ENCODE peak calls at places on chromosomes 1 and 21, in eight cellular contexts. G is substantia nigra; X is GM23248; D is GM03348; O is activated naive CD4-positive, alpha-beta T cell treated with anti-CD3 and anti-CD28 coated beads, Interleukin-2, amount 50 U/mL, for 72 hours; W is iris pigment epithelial cell; V is activated T-cell treated with anti-CD3 and anti-CD28 coated beads, Interleukin-2, amount 50 U/mL, for 4 hours; H is left ventricle myocardium inferior. M is an unnamed sample.

GRCh38 chr21:39666681-39667315 is 54.1 kb downstream of the B3GALT5 start:
- DNase-seq in G (no peak), X (no peak), D (no peak), O (no peak), W (no peak), V (no peak), H (no peak), M (no peak)

GRCh38 chr1:112079446-112079845 is 90.0 kb upstream of the KCND3 start:
- DNase-seq in G (no peak), X (no peak), D (no peak), O (no peak), W (no peak), V (no peak), H (no peak), M (no peak)

GRCh38 chr1:109989656-109990653 is 5.4 kb downstream of the AHCYL1 start:
- DNase-seq in G (no peak), X (no peak), D (no peak), O (no peak), W (no peak), V (no peak), H (no peak), M (no peak)

GRCh38 chr1:39230261-39231190 is 26.0 kb downstream of the MACF1 start:
- DNase-seq in G (no peak), X (peak), D (peak), O (no peak), W (peak), V (peak), H (no peak), M (peak)

GRCh38 chr21:34553199-34553952 is 41.4 kb upstream of the KCNE1 start:
- DNase-seq in G (no peak), X (peak), D (peak), O (no peak), W (peak), V (no peak), H (no peak), M (no peak)

GRCh38 chr1:29767088-29767685 is 530.9 kb downstream of the PTPRU start:
- DNase-seq in G (no peak), X (no peak), D (no peak), O (no peak), W (no peak), V (no peak), H (no peak), M (no peak)

GRCh38 chr1:65069186-65069585 is 78.8 kb upstream of the AK4 start:
- DNase-seq in G (no peak), X (no peak), D (no peak), O (no peak), W (no peak), V (peak), H (no peak), M (no peak)

GRCh38 chr1:154794608-154795007 is 75.5 kb downstream of the KCNN3 start:
- DNase-seq in G (no peak), X (no peak), D (no peak), O (no peak), W (no peak), V (no peak), H (no peak), M (no peak)

GRCh38 chr1:245822997-245823396 is 668.2 kb downstream of the KIF26B start:
- DNase-seq in G (no peak), X (peak), D (peak), O (no peak), W (peak), V (no peak), H (no peak), M (peak)

GRCh38 chr1:92136316-92136715 is 56.2 kb downstream of the BTBD8 start:
- DNase-seq in G (no peak), X (no peak), D (no peak), O (no peak), W (peak), V (no peak), H (no peak), M (no peak)

GRCh38 chr1:107286125-107286524 is 145.3 kb downstream of the NTNG1 start:
- DNase-seq in G (no peak), X (no peak), D (no peak), O (no peak), W (no peak), V (no peak), H (no peak), M (no peak)

M was measured in osteoblast.